ENCODE peak calls at places on chromosomes 3 and 15, in five cellular contexts. Y, C, H, T and Q are unnamed samples.
A peak's percentile ranks its signal among the peaks of the same experiment; 100 is the strongest.

GRCh38 chr3:31307131-31307785 is 225.5 kb upstream of the STT3B start:
- DNase-seq in C (no peak), Y (no peak), H (no peak), T (no peak), Q (no peak)

GRCh38 chr3:179719048-179719734 is 66.4 kb downstream of the USP13 start:
- DNase-seq in C (no peak), T (no peak), H (no peak), Y (no peak), Q (no peak)

GRCh38 chr3:18751514-18751913 is 326.4 kb upstream of the SATB1 start:
- DNase-seq in Y (peak; percentile 15), H (no peak), T (no peak), C (no peak), Q (no peak)

GRCh38 chr3:62051506-62051905 is 321.8 kb downstream of the FEZF2 start:
- DNase-seq in Y (no peak), C (no peak), T (no peak), H (no peak), Q (no peak)

GRCh38 chr3:133188996-133189395 is 150.8 kb downstream of the TMEM108 start:
- DNase-seq in H (no peak), C (no peak), T (no peak), Y (no peak), Q (no peak)

GRCh38 chr15:60945196-60945595 is 283.9 kb downstream of the RORA start:
- DNase-seq in H (no peak), Y (no peak), C (no peak), T (peak; percentile 86), Q (no peak)

GRCh38 chr3:30347679-30348216 is 258.7 kb upstream of the TGFBR2 start:
- DNase-seq in H (no peak), Y (no peak), C (peak; percentile 71), T (no peak), Q (no peak)

GRCh38 chr15:52288051-52288942 is 7.3 kb downstream of the MYO5C start:
- DNase-seq in H (peak; percentile 83), T (no peak), Y (no peak), C (no peak), Q (no peak)

GRCh38 chr15:85941186-85941855 is 138.3 kb upstream of the AGBL1 start:
- DNase-seq in T (no peak), Y (no peak), H (peak; percentile 68), C (no peak), Q (no peak)

GRCh38 chr3:17473761-17474160 is 268.7 kb downstream of the TBC1D5 start:
- DNase-seq in H (no peak), Y (no peak), T (no peak), C (no peak), Q (no peak)
- TF ChIP-seq CTCF in H (no peak), Y (no peak), T (peak; percentile 30), C (no peak), Q (peak; percentile 53)

GRCh38 chr3:106560451-106560966 is 691.7 kb upstream of the CBLB start:
- DNase-seq in Y (no peak), T (no peak), C (no peak), H (no peak), Q (no peak)

GRCh38 chr3:106570426-106570825 is 701.6 kb upstream of the CBLB start:
- DNase-seq in H (no peak), T (no peak), Y (no peak), C (no peak), Q (no peak)

DNA sequence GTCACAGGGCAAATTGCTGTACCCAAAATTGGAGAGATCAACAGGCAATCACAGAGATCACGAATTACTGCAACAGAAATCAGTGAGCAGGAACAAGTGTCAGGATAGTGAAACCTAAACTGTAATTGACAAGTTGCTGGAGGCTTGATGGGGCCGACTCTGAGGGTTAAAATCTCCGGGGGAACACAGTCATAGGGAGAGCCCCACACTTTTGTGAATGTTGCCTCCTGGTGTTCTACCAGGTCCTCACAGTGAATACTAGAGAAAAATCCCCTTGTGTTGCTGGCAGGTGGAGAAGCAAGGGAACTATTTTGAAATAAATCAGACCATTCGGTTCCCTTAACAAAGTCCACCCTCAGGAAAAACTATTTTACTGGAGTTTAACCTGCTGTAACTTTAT is 697.5 kb upstream of the CBLB start:
- DNase-seq in H (no peak), T (no peak), C (no peak), Y (peak; percentile 50), Q (no peak)
- TF ChIP-seq CTCF in H (no peak), T (no peak), C (no peak), Y (peak; percentile 63), Q (no peak)

GRCh38 chr3:187086831-187087230 is 52.5 kb downstream of the RPL39L start:
- DNase-seq in Y (no peak), H (no peak), T (no peak), C (no peak), Q (no peak)

GRCh38 chr3:187085021-187085666 is 54.2 kb downstream of the RPL39L start:
- DNase-seq in H (no peak), C (no peak), Y (no peak), T (no peak), Q (no peak)

GRCh38 chr3:187084580-187084979 is 54.7 kb downstream of the RPL39L start:
- DNase-seq in C (no peak), Y (no peak), T (no peak), H (no peak), Q (no peak)

GRCh38 chr3:187088701-187089100 is 50.6 kb downstream of the RPL39L start:
- DNase-seq in H (no peak), Y (no peak), C (no peak), T (no peak), Q (no peak)

GRCh38 chr3:187085933-187086332 is 53.4 kb downstream of the RPL39L start:
- DNase-seq in C (no peak), Y (no peak), H (no peak), T (no peak), Q (no peak)
- TF ChIP-seq CTCF in C (no peak), Y (no peak), H (no peak), T (no peak), Q (no peak)

GRCh38 chr3:155872904-155873646 is 2.6 kb downstream of the GMPS start:
- DNase-seq in C (no peak), H (no peak), T (no peak), Y (no peak), Q (no peak)

GRCh38 chr3:155870945-155871745 is 695 bp downstream of the GMPS start:
- DNase-seq in H (peak; percentile 72), C (no peak), T (peak; percentile 66), Y (peak; percentile 69), Q (peak; percentile 75)

GRCh38 chr3:155871746-155872158 is 1.3 kb downstream of the GMPS start:
- DNase-seq in T (no peak), C (no peak), H (no peak), Y (no peak), Q (no peak)

GRCh38 chr3:155870133-155870944 is at the start of gene GMPS:
- DNase-seq in C (peak; percentile 61), H (peak; percentile 96), T (peak; percentile 95), Y (peak; percentile 95), Q (peak; percentile 98)

DNA sequence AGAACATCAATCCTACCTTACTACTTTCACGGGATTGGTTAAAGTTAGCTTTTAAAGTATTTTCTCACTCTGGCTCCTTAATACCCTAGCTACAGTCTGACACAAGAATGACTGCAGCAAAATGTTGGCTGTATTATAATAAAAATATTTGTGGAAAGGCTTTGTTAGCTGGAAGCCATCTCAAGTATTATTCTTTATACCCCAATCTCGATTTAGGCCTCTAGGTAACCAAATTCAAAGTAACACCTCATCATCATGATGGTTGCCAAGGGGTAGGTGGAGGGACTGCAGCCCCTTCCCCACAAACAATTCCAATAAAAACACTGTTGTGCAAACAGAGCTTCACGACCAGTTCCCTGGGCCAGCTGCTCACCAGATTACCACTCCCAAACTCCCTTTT is 786 bp upstream of the GMPS start:
- DNase-seq in H (no peak), T (no peak), Y (no peak), C (no peak), Q (no peak)
- TF ChIP-seq CTCF in H (no peak), T (no peak), Y (no peak), C (no peak), Q (peak; percentile 58)

GRCh38 chr15:62391565-62392262 is 226.6 kb upstream of the C2CD4B start:
- DNase-seq in H (peak; percentile 55), C (no peak), T (peak; percentile 72), Y (peak; percentile 56), Q (peak; percentile 76)
- TF ChIP-seq CTCF in H (no peak), C (peak; percentile 26), T (peak; percentile 50), Y (peak; percentile 21), Q (peak; percentile 38)

DNA sequence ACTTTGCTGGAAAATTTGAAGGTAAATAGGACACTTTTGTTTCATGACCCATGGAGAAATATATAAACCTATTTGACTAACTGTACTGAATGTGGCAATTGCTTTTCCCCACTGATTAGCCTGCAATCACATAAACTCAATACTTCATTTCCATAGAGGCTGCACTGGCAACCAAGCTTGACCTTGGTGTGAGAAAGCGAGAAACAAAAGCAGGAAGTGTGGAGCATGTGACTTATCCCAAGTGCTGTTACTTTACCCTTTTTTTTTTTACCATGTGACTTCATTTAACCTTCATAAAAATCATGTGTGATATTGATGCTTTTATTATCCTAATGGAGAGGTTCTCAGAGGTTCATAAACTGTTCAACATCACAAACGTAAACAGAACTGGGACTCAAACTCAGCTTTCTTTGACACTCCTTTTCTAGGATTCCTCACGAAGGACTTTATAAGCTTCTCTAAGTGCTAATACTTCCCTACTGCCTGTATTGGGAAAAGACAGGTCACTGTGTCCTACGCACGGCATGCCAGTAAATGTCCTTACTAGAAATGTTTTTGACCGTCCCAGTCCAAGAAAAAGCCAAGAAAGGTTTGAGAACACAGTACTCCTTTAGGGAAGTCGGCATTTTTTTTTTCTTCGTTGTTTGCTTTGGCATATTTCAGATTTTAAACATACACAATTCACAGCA is 34.9 kb upstream of the ZNF385D start:
- DNase-seq in C (no peak), Y (no peak), H (no peak), T (no peak), Q (no peak)
- TF ChIP-seq CTCF in C (no peak), Y (no peak), H (no peak), T (no peak), Q (no peak)

DNA sequence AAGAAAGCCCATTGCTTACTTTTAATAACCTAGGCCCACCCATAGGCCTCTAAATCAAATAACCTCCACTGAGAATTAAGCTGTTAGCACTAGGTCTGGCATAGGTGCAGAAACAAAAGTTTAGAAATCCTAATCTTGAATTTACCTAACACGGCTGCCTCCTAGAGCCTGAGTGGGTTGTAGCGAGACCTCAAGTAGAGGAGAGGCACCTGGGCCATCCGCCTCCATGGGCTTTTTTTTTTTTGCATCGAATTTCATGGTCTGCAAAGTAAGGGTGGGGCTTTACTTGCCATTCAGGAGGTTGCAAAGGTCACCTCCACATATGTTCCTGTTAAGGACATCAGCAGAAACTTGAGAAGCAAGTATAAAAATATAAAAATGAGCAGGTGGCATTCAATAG is 6.6 kb upstream of the TPM1 start:
- DNase-seq in C (no peak), H (no peak), T (no peak), Y (no peak), Q (no peak)
- TF ChIP-seq CTCF in C (no peak), H (no peak), T (no peak), Y (no peak), Q (no peak)

GRCh38 chr3:53677406-53677805 is 168.8 kb downstream of the CHDH start:
- DNase-seq in T (no peak), Y (no peak), C (no peak), H (no peak), Q (no peak)
- TF ChIP-seq CTCF in T (peak; percentile 31), Y (peak; percentile 41), C (no peak), H (peak; percentile 11), Q (peak; percentile 33)